ENCODE peak calls at places on chromosome 22, in seven cellular contexts. K is activated B cell treated with CpG ODN at 0.5 μM for 24 hours, O is fibroblast of mammary gland, D is cardiac fibroblast, F is mucosa of descending colon, N is cardiac muscle cell, T is lower lobe of right lung. G is an unnamed sample.

GRCh38 chr22:49971232-49972162 is 10.9 kb downstream of the PIM3 start:
- DNase-seq in K (peak; percentile 46), O (peak; percentile 63), D (peak; percentile 77), T (peak; percentile 94), F (peak; percentile 82), N (peak; percentile 42), G (no peak)

GRCh38 chr22:26367402-26368245 is 61.4 kb upstream of the ASPHD2 start:
- DNase-seq in O (peak; percentile 52), K (peak; percentile 25), N (peak; percentile 76), D (peak; percentile 50), T (no peak), F (peak; percentile 70), G (no peak)

GRCh38 chr22:47355388-47355725 is 592.9 kb downstream of the TBC1D22A start:
- DNase-seq in K (no peak), O (no peak), T (no peak), F (no peak), N (no peak), D (no peak), G (no peak)

GRCh38 chr22:31288496-31289235 is 3.6 kb downstream of the PIK3IP1 start:
- DNase-seq in O (no peak), T (no peak), D (no peak), K (no peak), N (peak; percentile 30), F (no peak), G (no peak)

GRCh38 chr22:42285604-42286003 is 15.2 kb upstream of the TCF20 start:
- DNase-seq in K (no peak), O (no peak), T (no peak), F (no peak), N (no peak), D (no peak), G (no peak)

GRCh38 chr22:30830907-30831306 is 136.2 kb downstream of the OSBP2 start:
- DNase-seq in K (no peak), F (peak; percentile 43), T (no peak), D (peak; percentile 94), O (peak; percentile 87), N (no peak), G (no peak)

GRCh38 chr22:49297871-49298721 is 529.6 kb downstream of the BRD1 start:
- DNase-seq in F (no peak), N (no peak), T (no peak), K (no peak), O (no peak), D (no peak), G (no peak)

GRCh38 chr22:35299217-35299716 is 427 bp upstream of the TOM1 start:
- DNase-seq in K (no peak), F (no peak), T (no peak), D (peak; percentile 16), N (no peak), O (peak; percentile 28), G (no peak)

GRCh38 chr22:45645526-45646414 is 25.9 kb upstream of the ATXN10 start:
- DNase-seq in O (peak; percentile 27), T (peak; percentile 83), F (peak; percentile 85), D (peak; percentile 62), K (peak; percentile 80), N (peak; percentile 79), G (peak; percentile 43)

GRCh38 chr22:50408311-50408710 is 65.2 kb downstream of the PPP6R2 start:
- DNase-seq in O (no peak), T (no peak), D (no peak), K (no peak), N (no peak), F (no peak), G (no peak)

GRCh38 chr22:44145544-44145943 is 35.2 kb upstream of the PARVG start:
- DNase-seq in N (peak; percentile 61), T (no peak), D (no peak), O (no peak), F (no peak), K (no peak), G (no peak)

GRCh38 chr22:20673341-20674195 is 100.3 kb upstream of the SERPIND1 start:
- DNase-seq in O (no peak), D (no peak), N (no peak), K (no peak), T (no peak), F (no peak), G (no peak)

GRCh38 chr22:45683248-45683647 is 11.6 kb downstream of the ATXN10 start:
- DNase-seq in F (no peak), D (no peak), K (no peak), O (no peak), T (no peak), N (no peak), G (no peak)

GRCh38 chr22:23780146-23780748 is 6.5 kb upstream of the SMARCB1 start:
- DNase-seq in F (no peak), O (no peak), T (no peak), K (no peak), N (no peak), D (no peak), G (no peak)

GRCh38 chr22:46135611-46136538 is 14.5 kb upstream of the PPARA start:
- DNase-seq in N (no peak), K (no peak), T (no peak), O (no peak), D (no peak), F (no peak), G (no peak)

GRCh38 chr22:46674367-46674781 is 54.2 kb downstream of the GRAMD4 start:
- DNase-seq in N (no peak), O (no peak), D (no peak), T (peak; percentile 72), F (peak; percentile 58), K (peak; percentile 73), G (no peak)

GRCh38 chr22:24730864-24731263 is 43.7 kb downstream of the PIWIL3 start:
- DNase-seq in O (no peak), T (no peak), F (no peak), K (no peak), D (no peak), N (no peak), G (no peak)

GRCh38 chr22:37544955-37545702 is 15.2 kb upstream of the CDC42EP1 start:
- DNase-seq in N (peak; percentile 66), F (peak; percentile 90), K (peak; percentile 25), O (peak; percentile 66), T (peak; percentile 82), D (peak; percentile 83), G (no peak)

GRCh38 chr22:32020117-32020516 is 22.9 kb upstream of the SLC5A1 start:
- DNase-seq in F (no peak), N (no peak), T (no peak), K (no peak), O (peak; percentile 92), D (peak; percentile 58), G (no peak)

GRCh38 chr22:32987081-32987631 is 71.0 kb downstream of the SYN3 start:
- DNase-seq in T (no peak), F (no peak), K (no peak), N (no peak), O (no peak), D (no peak), G (no peak)

DNA sequence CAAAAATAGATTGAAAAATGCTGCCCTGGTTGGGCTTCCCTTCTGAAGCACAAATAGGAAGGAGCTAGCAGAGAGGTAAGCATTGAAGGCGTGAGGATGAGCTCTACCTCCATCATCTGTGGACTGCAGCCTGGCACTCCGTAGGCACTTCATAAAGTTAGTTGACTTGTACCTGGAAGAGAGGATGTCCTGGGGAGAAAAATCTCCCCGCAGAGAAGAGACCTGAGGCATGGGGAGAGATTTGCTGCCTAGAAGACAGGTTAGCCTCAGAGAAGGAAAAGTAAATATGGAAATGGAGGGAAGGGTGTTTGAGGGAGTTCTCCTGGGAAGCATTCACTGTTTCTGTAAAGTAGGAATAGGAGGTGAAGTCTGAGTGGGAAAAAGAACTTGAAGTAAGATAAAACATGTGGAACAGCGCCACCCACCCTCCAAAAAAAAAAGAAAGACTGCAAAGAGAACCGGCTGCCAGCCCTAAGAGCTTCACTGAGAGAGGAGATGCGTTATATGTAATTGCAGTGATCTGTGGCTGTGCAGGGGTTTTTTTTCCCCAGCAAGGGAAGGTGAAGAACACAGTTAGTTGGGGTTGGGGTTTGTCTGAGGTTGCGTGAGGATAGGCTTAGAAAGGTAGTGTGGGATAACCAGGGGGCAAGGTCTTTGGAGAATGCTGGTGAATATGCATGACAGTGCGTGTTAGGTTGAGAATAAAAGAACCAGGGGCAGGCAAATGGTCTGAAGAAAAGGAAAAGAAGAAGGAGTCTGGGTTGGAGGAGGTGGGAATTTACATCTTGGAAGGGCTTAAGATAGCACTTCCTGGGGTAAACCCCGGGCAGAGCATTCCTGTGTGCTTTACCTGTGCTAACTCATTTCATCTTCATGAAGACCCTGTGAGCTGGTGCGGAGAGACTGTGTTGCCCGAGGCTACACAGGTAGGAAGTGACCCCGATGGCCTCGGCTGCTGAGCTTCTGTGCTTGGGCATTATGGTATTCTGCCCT is 16.0 kb downstream of the TNRC6B start:
- DNase-seq in D (peak; percentile 71), T (no peak), O (peak; percentile 63), F (no peak), N (peak; percentile 58), K (no peak), G (no peak)
- TF ChIP-seq CTCF in D (peak; percentile 23), T (peak; percentile 27), O (peak; percentile 47), F (no peak), N (peak; percentile 52), K (no peak), G (peak; percentile 28)

GRCh38 chr22:22520020-22520656 is at the start of gene ZNF280A:
- DNase-seq in F (no peak), K (no peak), O (peak; percentile 75), D (peak; percentile 54), N (no peak), T (no peak), G (no peak)
- TF ChIP-seq CTCF in F (no peak), K (no peak), O (peak; percentile 40), D (peak; percentile 27), N (peak; percentile 11), T (no peak), G (no peak)

GRCh38 chr22:39654959-39655579 is 84.5 kb downstream of the CACNA1I start:
- DNase-seq in F (no peak), D (no peak), O (no peak), T (no peak), N (no peak), K (no peak), G (no peak)
- TF ChIP-seq CTCF in F (no peak), D (no peak), O (peak; percentile 14), T (no peak), N (peak; percentile 22), K (no peak), G (peak; percentile 12)

DNA sequence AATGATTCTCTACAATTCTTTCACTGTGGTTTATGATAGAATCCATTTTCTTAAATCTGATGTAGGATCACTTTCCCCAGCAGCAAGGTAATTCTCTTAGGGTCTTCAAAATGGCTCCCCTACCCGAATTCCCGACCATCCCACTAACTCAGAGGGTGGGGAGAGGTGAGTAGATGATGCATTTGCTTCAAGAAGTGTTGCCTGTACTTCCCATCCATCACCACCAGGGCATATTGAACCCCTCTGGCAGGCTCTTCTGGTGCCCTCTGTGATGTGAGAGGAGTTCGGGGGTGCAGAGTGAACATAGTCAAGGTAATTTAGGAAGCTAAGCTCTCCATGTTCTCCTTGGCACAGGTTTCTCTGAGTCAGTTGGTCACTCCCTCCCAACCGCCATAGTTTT is 52.3 kb downstream of the ZNRF3 start:
- DNase-seq in F (no peak), K (no peak), T (no peak), D (no peak), O (no peak), N (no peak), G (no peak)
- TF ChIP-seq CTCF in F (no peak), K (no peak), T (peak; percentile 17), D (peak; percentile 38), O (no peak), N (peak; percentile 27), G (no peak)